ENCODE peak calls at places on chromosome 18, in four cellular contexts. D is GM12878, L is HepG2, F is H1. R is an unnamed sample.

GRCh38 chr18:53380063-53380639 is 844.3 kb downstream of the MBD2 start:
- DNase-seq in D (peak; percentile 3), L (peak; percentile 7), F (no peak), R (no peak)

GRCh38 chr18:42801706-42802105 is 313.8 kb downstream of the RIT2 start:
- DNase-seq in D (no peak), L (no peak), F (no peak), R (no peak)

GRCh38 chr18:45142868-45143267 is 462.2 kb downstream of the SETBP1 start:
- DNase-seq in D (no peak), L (no peak), F (no peak), R (no peak)

GRCh38 chr18:50133526-50133925 is 61.4 kb downstream of the MYO5B start:
- DNase-seq in D (no peak), L (no peak), F (no peak), R (no peak)

GRCh38 chr18:37661478-37661877 is 95.9 kb upstream of the CELF4 start:
- DNase-seq in D (no peak), L (no peak), F (no peak), R (no peak)

GRCh38 chr18:69935319-69936190 is 12.1 kb downstream of the CD226 start:
- DNase-seq in D (peak; percentile 89), L (peak; percentile 89), F (no peak), R (no peak)

GRCh38 chr18:79100944-79101343 is 31.8 kb downstream of the ATP9B start:
- DNase-seq in D (no peak), L (no peak), F (no peak), R (no peak)

GRCh38 chr18:35661483-35662146 is 80.1 kb downstream of the GALNT1 start:
- DNase-seq in D (no peak), L (peak; percentile 17), F (no peak), R (no peak)

GRCh38 chr18:28767781-28768211 is 590.9 kb upstream of the CDH2 start:
- DNase-seq in D (no peak), L (no peak), F (no peak), R (no peak)

GRCh38 chr18:44537521-44537920 is 143.2 kb upstream of the SETBP1 start:
- DNase-seq in D (no peak), L (no peak), F (no peak), R (no peak)

GRCh38 chr18:12686100-12686499 is 16.4 kb downstream of the CEP76 start:
- DNase-seq in D (no peak), L (peak; percentile 24), F (no peak), R (peak; percentile 20)

GRCh38 chr18:28365406-28365805 is 188.5 kb upstream of the CDH2 start:
- DNase-seq in D (no peak), L (no peak), F (no peak), R (no peak)

DNA sequence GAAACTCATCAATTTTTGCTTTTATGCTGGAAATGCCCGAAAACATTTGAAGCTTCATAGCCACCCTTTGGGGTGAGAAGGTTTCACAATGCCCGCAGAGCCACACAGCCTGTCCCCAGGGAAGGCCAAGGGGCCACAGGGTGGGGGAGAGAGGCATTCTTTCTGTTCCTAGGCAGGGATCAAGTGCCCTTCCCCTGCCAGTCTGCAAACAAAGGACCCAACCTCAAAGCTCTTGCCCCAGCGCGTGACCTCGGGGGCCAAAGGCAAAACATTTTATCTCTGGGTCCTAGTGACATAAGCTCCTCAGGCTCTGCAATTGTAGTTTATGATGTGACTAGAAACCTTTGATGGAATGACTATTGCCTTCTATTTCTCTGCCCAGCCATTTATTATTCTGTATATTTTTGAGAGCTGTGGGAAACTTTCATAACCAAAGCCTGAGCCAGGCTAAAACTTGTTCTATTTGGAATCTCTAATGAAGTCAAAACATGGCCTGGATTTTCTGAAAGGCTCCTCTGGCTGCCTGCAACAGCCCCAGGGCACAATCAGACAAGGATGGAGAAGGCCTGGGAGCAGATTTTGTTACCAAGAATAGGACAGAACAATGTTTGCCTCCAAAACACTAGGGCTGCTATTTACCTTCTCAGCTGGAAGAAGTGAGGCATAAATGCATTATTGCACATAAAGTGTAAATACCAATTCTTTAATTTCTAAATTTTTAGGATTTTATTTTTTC is 137.3 kb upstream of the KCTD1 start:
- DNase-seq in D (no peak), L (peak; percentile 1), F (peak; percentile 48), R (no peak)
- TF ChIP-seq CBX5 in D (no peak), L (no peak), F (no peak), R (no peak)

DNA sequence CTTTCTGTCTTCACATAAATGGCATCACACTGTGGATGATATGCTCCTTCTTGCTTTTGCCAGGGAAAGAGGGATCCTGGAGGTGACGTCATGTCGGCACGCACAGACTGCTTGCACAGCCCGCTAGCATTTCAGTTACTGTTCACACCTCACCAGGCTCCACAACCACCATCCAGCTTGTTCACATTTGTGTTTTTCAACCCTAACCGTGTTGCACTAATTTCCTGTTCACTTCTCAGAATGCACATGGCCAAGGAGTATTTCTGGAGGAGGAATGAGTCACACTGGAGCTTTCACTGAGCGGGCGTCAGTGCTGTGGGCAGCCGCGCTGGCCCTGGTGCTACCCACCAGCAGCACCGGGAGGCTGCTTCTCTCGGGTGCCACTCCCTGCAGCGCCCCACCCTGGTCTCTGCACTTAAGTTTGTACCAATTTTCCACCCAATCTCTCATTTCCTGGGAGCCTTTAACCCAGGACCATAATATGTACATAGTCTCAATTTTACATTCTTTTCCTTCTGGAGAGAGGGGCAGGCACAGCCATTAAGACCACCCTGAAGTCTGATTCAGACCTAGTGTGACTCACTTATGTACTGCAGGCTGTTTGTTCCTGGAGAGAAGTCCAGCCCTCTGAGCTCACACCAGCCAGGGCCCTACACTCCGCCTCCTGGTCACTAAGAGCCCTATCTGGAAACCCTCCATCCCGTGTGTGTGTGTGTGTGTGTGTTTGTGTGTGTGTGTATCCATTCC is 65.1 kb downstream of the MBP start:
- DNase-seq in D (peak; percentile 59), L (peak; percentile 34), F (no peak), R (no peak)
- TF ChIP-seq CBX5 in D (no peak), L (no peak), F (no peak), R (no peak)

GRCh38 chr18:74914648-74915047 is 294.3 kb downstream of the PTGR3 start:
- DNase-seq in D (no peak), L (no peak), F (no peak), R (no peak)

GRCh38 chr18:74921057-74921820 is 287.7 kb downstream of the PTGR3 start:
- DNase-seq in D (no peak), L (no peak), F (no peak), R (no peak)

GRCh38 chr18:74916773-74917393 is 292.1 kb downstream of the PTGR3 start:
- DNase-seq in D (no peak), L (no peak), F (no peak), R (no peak)

GRCh38 chr18:74914052-74914591 is 294.8 kb downstream of the PTGR3 start:
- DNase-seq in D (no peak), L (no peak), F (no peak), R (no peak)

DNA sequence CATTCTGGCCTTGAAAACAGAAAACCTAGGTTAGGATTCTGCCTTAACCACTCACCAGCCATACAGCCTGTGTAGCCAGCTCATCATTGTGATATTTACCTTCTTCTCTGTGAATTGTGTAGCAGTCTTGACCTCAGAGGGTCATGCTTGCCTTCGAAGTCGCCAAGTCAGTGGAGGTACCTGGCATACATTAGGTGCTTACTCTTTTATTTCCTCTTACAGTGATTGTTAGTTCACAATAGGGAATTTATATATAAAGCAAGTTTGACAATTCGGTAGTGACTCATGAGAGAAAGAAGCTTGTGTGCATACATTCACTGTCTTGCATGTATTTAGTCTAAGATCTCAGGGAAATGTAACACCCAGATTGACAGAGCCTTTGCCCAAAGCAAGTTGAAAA is 290.7 kb downstream of the PTGR3 start:
- DNase-seq in D (no peak), L (no peak), F (no peak), R (no peak)
- TF ChIP-seq CBX5 in D (no peak), L (no peak), F (no peak), R (no peak)

GRCh38 chr18:46470714-46471113 is 186.3 kb downstream of the LOXHD1 start:
- DNase-seq in D (no peak), L (no peak), F (no peak), R (no peak)
- TF ChIP-seq CBX5 in D (no peak), L (no peak), F (no peak), R (no peak)

DNA sequence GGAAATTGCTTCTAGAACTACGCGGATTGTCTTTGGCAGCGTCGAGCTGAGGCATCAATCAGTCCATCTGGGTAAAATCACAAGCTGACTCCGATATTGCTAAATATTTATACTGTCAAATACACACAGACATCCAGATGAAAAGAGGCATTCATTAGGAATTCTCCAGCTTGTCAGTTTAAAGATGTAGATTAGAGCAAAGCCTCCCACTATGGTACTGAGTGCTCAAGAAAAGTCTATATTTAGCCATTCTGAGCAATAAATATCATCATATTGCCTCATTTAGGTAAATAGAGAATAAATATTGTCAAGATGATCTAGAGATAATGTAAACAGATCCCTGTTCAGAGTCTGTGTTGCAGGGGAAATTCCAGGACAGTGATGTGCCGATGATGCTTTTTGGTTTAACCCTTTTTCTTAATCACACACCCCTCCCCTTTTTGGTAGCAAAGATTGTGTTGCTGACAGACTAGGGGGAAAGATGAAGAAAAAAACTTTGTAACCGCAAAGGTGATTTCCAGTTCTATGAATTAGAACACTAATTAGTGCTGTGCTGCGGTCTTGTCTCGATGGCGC is 171.9 kb downstream of the PTGR3 start:
- DNase-seq in D (no peak), L (peak; percentile 18), F (no peak), R (no peak)
- TF ChIP-seq CBX5 in D (no peak), L (no peak), F (no peak), R (no peak)